ENCODE peak calls at places on chromosome 22, in eight cellular contexts. One of them, this sample, is unnamed. For H3K9me3, the result is how much of the 10 kb centered on the place peaks cover.

GRCh38 chr22:48490513-48491411 is 1336.9 kb downstream of the BRD1 start:
- DNase-seq in heart left ventricle: no peak
- DNase-seq in H1: no peak
- DNase-seq in body of pancreas: no peak
- DNase-seq in transverse colon: no peak
- DNase-seq in HCT116: no peak
- DNase-seq in stomach: peak
- DNase-seq in right lobe of liver: no peak
- DNase-seq in this sample: no peak

GRCh38 chr22:47781024-47781423 is 1018.6 kb downstream of the TBC1D22A start:
- DNase-seq in H1: no peak
- DNase-seq in body of pancreas: no peak
- DNase-seq in HCT116: no peak
- DNase-seq in transverse colon: no peak
- DNase-seq in right lobe of liver: no peak
- DNase-seq in heart left ventricle: no peak
- DNase-seq in stomach: no peak
- DNase-seq in this sample: no peak

GRCh38 chr22:26718905-26719304 is 61.5 kb downstream of the MIAT start:
- DNase-seq in transverse colon: no peak
- DNase-seq in heart left ventricle: no peak
- DNase-seq in body of pancreas: no peak
- DNase-seq in right lobe of liver: no peak
- DNase-seq in H1: no peak
- DNase-seq in stomach: no peak
- DNase-seq in HCT116: no peak
- DNase-seq in this sample: no peak

GRCh38 chr22:33747029-33747428 is 173.2 kb downstream of the LARGE1 start:
- DNase-seq in body of pancreas: no peak
- DNase-seq in heart left ventricle: no peak
- DNase-seq in stomach: no peak
- DNase-seq in transverse colon: no peak
- DNase-seq in right lobe of liver: no peak
- DNase-seq in HCT116: no peak
- DNase-seq in H1: no peak
- DNase-seq in this sample: no peak

GRCh38 chr22:20610243-20610686 is 102.9 kb downstream of the MED15 start:
- DNase-seq in transverse colon: no peak
- DNase-seq in right lobe of liver: no peak
- DNase-seq in heart left ventricle: no peak
- DNase-seq in HCT116: no peak
- DNase-seq in H1: no peak
- DNase-seq in stomach: no peak
- DNase-seq in body of pancreas: no peak
- DNase-seq in this sample: no peak

GRCh38 chr22:37211075-37211852 is 1.0 kb downstream of the SSTR3 start:
- DNase-seq in body of pancreas: no peak
- DNase-seq in H1: no peak
- DNase-seq in stomach: no peak
- DNase-seq in right lobe of liver: peak
- DNase-seq in transverse colon: no peak
- DNase-seq in heart left ventricle: no peak
- DNase-seq in HCT116: no peak
- DNase-seq in this sample: no peak

GRCh38 chr22:38163844-38164577 is 17.6 kb downstream of the PLA2G6 start:
- DNase-seq in H1: no peak
- DNase-seq in right lobe of liver: peak
- DNase-seq in stomach: no peak
- DNase-seq in body of pancreas: no peak
- DNase-seq in heart left ventricle: no peak
- DNase-seq in HCT116: no peak
- DNase-seq in transverse colon: no peak
- DNase-seq in this sample: no peak

GRCh38 chr22:37431811-37432707 is 4.8 kb upstream of the ELFN2 start:
- DNase-seq in right lobe of liver: no peak
- DNase-seq in heart left ventricle: no peak
- DNase-seq in stomach: no peak
- DNase-seq in HCT116: peak
- DNase-seq in H1: no peak
- DNase-seq in transverse colon: no peak
- DNase-seq in body of pancreas: no peak
- DNase-seq in this sample: no peak

GRCh38 chr22:38927033-38927789 is 30.2 kb upstream of the APOBEC3A start:
- DNase-seq in body of pancreas: peak
- DNase-seq in transverse colon: peak
- DNase-seq in HCT116: peak
- DNase-seq in right lobe of liver: peak
- DNase-seq in heart left ventricle: peak
- DNase-seq in H1: peak
- DNase-seq in stomach: peak
- DNase-seq in this sample: peak

GRCh38 chr22:30246962-30247376 is 410 bp upstream of the LIF start:
- DNase-seq in HCT116: no peak
- DNase-seq in body of pancreas: no peak
- DNase-seq in stomach: no peak
- DNase-seq in H1: no peak
- DNase-seq in right lobe of liver: no peak
- DNase-seq in transverse colon: peak
- DNase-seq in heart left ventricle: no peak
- DNase-seq in this sample: no peak

GRCh38 chr22:48444320-48445112 is 1383.2 kb downstream of the BRD1 start:
- DNase-seq in HCT116: no peak
- DNase-seq in H1: no peak
- DNase-seq in right lobe of liver: no peak
- DNase-seq in stomach: no peak
- DNase-seq in body of pancreas: no peak
- DNase-seq in transverse colon: no peak
- DNase-seq in heart left ventricle: no peak
- DNase-seq in this sample: no peak

DNA sequence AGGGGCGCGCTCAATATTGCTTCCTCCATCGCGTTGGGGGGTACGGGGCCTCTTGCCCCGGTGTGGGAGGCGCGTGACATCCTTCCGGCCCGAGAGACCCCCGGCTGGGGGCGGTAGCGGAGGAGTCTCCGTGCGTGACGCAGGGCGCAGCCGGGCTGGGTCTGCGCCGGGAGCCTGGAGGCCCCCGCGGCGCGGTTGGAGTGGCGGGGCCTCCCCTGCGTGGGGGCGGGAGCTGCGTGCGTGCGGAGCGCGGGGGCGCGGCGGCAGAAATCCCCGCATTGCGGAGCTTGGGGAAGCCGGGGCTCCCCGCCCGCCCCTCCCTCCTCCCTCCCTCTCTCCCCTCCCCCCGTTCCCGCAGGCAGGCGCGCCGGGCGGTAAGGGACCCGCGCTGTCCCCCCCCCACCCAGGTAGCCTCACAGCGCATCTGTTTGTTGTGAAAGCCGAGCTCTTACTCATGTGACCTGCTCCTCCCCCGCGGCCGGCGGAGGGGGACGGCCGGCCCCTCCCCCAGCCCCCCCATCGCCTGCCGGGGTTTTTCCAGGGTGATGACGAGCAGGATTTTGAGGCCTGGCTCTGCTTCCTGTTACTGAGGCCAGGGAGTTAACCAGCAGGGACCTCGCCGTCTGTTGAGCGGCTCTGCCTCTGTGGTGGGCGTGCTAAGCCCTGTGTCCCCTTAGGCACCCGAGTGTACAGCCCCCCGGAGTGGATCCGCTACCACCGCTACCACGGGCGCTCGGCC is 1.6 kb downstream of the PIM3 start:
- DNase-seq in body of pancreas: peak
- DNase-seq in HCT116: no peak
- DNase-seq in right lobe of liver: peak
- DNase-seq in stomach: peak
- DNase-seq in H1: no peak
- DNase-seq in heart left ventricle: peak
- DNase-seq in transverse colon: peak
- DNase-seq in this sample: peak
- TF ChIP-seq POLR2A in body of pancreas: peak
- TF ChIP-seq POLR2A in HCT116: no peak
- TF ChIP-seq POLR2A in right lobe of liver: peak
- TF ChIP-seq POLR2A in stomach: no peak
- TF ChIP-seq POLR2A in H1: no peak
- TF ChIP-seq POLR2A in heart left ventricle: no peak
- TF ChIP-seq POLR2A in transverse colon: peak
- TF ChIP-seq POLR2A in this sample: no peak

DNA sequence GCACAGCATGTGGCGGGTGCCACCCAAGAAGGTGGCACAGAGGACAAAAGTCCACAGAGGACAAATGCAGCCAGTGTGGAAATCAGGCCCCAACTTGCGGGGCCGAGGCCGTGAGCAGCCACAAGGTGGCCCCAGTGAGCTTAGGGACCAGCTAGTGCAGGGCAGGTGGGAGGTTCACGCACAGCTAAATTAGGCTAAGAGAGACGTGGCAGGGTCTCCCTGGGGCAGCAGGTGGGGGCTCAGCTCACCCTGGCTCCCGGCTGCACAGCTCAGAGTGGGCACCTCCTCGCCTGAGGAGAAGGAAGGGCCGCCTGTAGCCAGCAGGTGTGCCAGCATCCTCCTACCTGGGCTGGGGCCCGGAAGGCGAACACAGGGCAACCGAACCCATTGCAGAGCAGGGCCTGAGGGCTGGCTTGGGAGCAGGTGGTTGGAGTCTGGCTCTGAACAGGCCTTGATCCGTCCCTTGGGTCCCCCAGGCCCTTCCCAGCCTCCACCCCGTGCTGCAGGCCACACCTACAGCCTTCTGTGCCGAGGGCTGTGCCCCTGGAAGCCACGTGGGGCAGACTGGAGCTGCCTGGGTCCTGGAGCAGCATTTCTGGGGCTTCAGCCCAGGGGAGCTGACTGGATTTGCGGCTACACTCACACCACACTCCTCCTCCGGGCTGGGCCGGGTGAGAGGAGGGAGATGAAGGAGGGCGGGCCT is 26.1 kb upstream of the CELSR1 start:
- DNase-seq in transverse colon: peak
- DNase-seq in H1: no peak
- DNase-seq in body of pancreas: peak
- DNase-seq in right lobe of liver: peak
- DNase-seq in stomach: peak
- DNase-seq in heart left ventricle: peak
- DNase-seq in HCT116: peak
- DNase-seq in this sample: peak
- H3K9me3 ChIP-seq in transverse colon: under half
- H3K9me3 ChIP-seq in H1: under half
- H3K9me3 ChIP-seq in body of pancreas: under half
- H3K9me3 ChIP-seq in right lobe of liver: under half
- H3K9me3 ChIP-seq in stomach: under half
- H3K9me3 ChIP-seq in heart left ventricle: under half
- H3K9me3 ChIP-seq in HCT116: under half
- H3K9me3 ChIP-seq in this sample: under half

GRCh38 chr22:45196308-45196707 is 32.6 kb downstream of the NUP50 start:
- DNase-seq in transverse colon: no peak
- DNase-seq in body of pancreas: no peak
- DNase-seq in right lobe of liver: no peak
- DNase-seq in H1: no peak
- DNase-seq in heart left ventricle: no peak
- DNase-seq in stomach: no peak
- DNase-seq in HCT116: no peak
- DNase-seq in this sample: peak

GRCh38 chr22:45199723-45200122 is 36.0 kb downstream of the NUP50 start:
- DNase-seq in transverse colon: no peak
- DNase-seq in H1: no peak
- DNase-seq in heart left ventricle: no peak
- DNase-seq in body of pancreas: no peak
- DNase-seq in HCT116: no peak
- DNase-seq in stomach: no peak
- DNase-seq in right lobe of liver: no peak
- DNase-seq in this sample: no peak

GRCh38 chr22:45198463-45198795 is 34.7 kb downstream of the NUP50 start:
- DNase-seq in heart left ventricle: no peak
- DNase-seq in transverse colon: no peak
- DNase-seq in stomach: no peak
- DNase-seq in H1: no peak
- DNase-seq in right lobe of liver: no peak
- DNase-seq in body of pancreas: no peak
- DNase-seq in HCT116: no peak
- DNase-seq in this sample: no peak

GRCh38 chr22:45196926-45197605 is 33.3 kb downstream of the NUP50 start:
- DNase-seq in transverse colon: no peak
- DNase-seq in HCT116: no peak
- DNase-seq in stomach: no peak
- DNase-seq in body of pancreas: no peak
- DNase-seq in right lobe of liver: no peak
- DNase-seq in heart left ventricle: no peak
- DNase-seq in H1: no peak
- DNase-seq in this sample: no peak

DNA sequence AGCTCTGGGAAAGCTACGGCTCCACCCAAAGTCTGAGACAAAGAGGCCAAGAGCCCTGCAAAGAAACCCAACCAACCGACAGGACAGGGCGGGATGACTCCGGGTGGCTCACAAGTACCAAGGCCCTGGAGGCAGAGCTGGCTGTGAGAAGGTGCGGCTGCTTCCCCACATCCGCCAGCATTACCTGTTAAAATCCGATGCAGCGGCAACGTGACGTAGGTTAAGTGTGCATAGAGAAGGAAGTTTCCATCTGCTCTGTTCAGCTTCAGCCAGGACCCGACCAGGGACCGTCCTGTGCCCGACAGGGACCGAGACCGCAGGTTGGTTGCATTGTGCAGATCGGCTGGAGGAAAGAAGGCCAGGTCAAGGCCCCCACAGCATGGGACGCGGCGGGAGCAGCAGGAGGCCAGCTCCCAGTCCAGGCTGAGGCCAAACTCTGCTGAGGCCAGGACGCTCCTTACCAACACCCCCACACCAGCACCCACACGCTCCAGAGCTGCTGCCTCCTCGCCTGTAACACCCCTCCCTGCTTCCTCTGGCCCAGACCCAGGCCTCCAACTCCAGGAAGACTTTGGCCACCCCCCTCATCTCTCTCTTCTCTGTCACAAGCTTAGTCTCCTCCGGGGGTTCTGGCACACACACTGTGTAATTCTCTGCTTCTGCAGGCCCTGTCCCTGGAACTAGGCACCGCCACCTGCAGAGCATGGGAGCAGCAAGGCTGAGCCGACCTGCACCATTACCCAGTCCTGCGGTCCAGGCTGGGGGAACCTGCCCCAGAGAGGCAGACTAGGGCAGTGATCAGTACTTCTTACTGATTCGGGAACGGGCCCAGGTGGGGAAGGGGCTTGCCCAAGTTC is 34.1 kb downstream of the NUP50 start:
- DNase-seq in transverse colon: no peak
- DNase-seq in heart left ventricle: no peak
- DNase-seq in body of pancreas: no peak
- DNase-seq in stomach: no peak
- DNase-seq in HCT116: no peak
- DNase-seq in right lobe of liver: no peak
- DNase-seq in H1: no peak
- DNase-seq in this sample: no peak
- TF ChIP-seq POLR2A in transverse colon: no peak
- TF ChIP-seq POLR2A in heart left ventricle: no peak
- TF ChIP-seq POLR2A in body of pancreas: no peak
- TF ChIP-seq POLR2A in stomach: no peak
- TF ChIP-seq POLR2A in HCT116: no peak
- TF ChIP-seq POLR2A in right lobe of liver: no peak
- TF ChIP-seq POLR2A in H1: no peak
- TF ChIP-seq POLR2A in this sample: no peak

DNA sequence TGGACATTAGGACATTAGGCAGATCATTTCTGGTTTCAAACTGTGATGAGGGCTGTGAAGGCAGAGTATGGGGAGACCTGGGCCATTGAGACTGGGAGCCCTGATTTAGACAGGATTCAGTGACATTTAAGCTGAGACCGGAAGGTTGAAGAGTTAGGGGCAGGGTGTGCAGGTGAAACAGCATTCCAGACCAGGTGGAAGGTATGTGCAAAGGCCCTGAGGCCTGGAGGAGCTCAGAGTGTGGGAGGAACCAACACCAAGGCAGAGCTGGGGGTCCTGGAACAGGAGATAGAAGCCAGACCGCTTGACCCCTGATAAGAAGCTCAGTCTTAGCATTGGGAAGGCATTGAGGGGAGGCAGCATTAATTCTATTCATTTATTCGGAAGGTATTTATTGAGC is 32.5 kb downstream of the ZC3H7B start:
- DNase-seq in right lobe of liver: no peak
- DNase-seq in heart left ventricle: no peak
- DNase-seq in H1: no peak
- DNase-seq in body of pancreas: no peak
- DNase-seq in stomach: no peak
- DNase-seq in HCT116: no peak
- DNase-seq in transverse colon: no peak
- DNase-seq in this sample: no peak
- H3K9me3 ChIP-seq in right lobe of liver: under half
- H3K9me3 ChIP-seq in heart left ventricle: under half
- H3K9me3 ChIP-seq in H1: under half
- H3K9me3 ChIP-seq in body of pancreas: under half
- H3K9me3 ChIP-seq in stomach: under half
- H3K9me3 ChIP-seq in HCT116: under half
- H3K9me3 ChIP-seq in transverse colon: under half
- H3K9me3 ChIP-seq in this sample: under half

This sample was measured in ovary.